ENCODE peak calls at places on chromosomes 11 and 22, in four cellular contexts. I is tibial nerve, F is NB4, N is lower leg skin. A is an unnamed sample.

GRCh38 chr11:64441127-64441526 is 82.2 kb downstream of the RPS6KA4 start:
- DNase-seq in I (no peak), F (no peak), N (no peak), A (no peak)

GRCh38 chr11:1978865-1979473 is 18.7 kb downstream of the H19 start:
- DNase-seq in I (no peak), F (no peak), N (peak), A (no peak)

GRCh38 chr22:42892156-42892555 is 35.1 kb upstream of the ARFGAP3 start:
- DNase-seq in I (no peak), F (no peak), N (no peak), A (no peak)

GRCh38 chr11:117921456-117921855 is 7.7 kb downstream of the TMPRSS13 start:
- DNase-seq in I (no peak), F (no peak), N (no peak), A (no peak)

GRCh38 chr11:90639687-90640086 is 416.8 kb upstream of the CHORDC1 start:
- DNase-seq in I (no peak), F (no peak), N (no peak), A (no peak)

GRCh38 chr11:103988595-103988969 is 47.9 kb upstream of the DDI1 start:
- DNase-seq in I (no peak), F (no peak), N (no peak), A (no peak)

GRCh38 chr11:83583953-83584352 is 297.8 kb upstream of the CCDC90B start:
- DNase-seq in I (no peak), F (no peak), N (no peak), A (no peak)

GRCh38 chr11:35165416-35166368 is 26.7 kb downstream of the CD44 start:
- DNase-seq in I (no peak), F (peak), N (no peak), A (no peak)

GRCh38 chr11:128467610-128468041 is 119.7 kb downstream of the ETS1 start:
- DNase-seq in I (peak), F (no peak), N (peak), A (no peak)

GRCh38 chr11:125062931-125063428 is at the start of gene SLC37A2:
- DNase-seq in I (peak), F (peak), N (peak), A (no peak)
- TF ChIP-seq CTCF in I (peak), F (no peak), N (no peak), A (no peak)

GRCh38 chr11:45590743-45591142 is 74.7 kb downstream of the CHST1 start:
- DNase-seq in I (no peak), F (no peak), N (peak), A (no peak)
- TF ChIP-seq POLR2A in I (no peak), F (no peak), N (no peak), A (no peak)

GRCh38 chr22:26775394-26775793 is 118.0 kb downstream of the MIAT start:
- DNase-seq in I (no peak), F (no peak), N (no peak), A (no peak)
- H3K4me3 ChIP-seq in I (no peak), F (no peak), N (no peak), A (no peak)

DNA sequence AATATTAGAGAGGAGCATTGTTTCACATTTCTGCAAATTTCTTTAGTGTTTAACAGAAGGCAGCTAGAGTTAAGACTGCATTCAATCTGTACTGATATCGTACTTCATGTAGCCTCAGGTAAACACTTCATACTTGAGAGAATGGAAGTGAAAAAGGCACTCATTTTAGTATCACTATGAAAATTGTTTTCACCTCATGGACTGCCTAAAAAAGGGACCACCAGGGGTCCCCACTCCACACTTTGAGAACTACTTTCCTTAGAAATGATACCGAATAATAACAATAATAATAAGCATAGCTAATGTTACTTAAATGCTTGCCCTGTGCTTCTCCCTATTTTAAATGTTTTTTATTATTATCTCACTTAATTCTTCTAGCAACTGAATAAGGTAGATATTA is 95.1 kb downstream of the BLID start:
- DNase-seq in I (no peak), F (no peak), N (no peak), A (no peak)
- TF ChIP-seq CTCF in I (peak), F (peak), N (no peak), A (no peak)

DNA sequence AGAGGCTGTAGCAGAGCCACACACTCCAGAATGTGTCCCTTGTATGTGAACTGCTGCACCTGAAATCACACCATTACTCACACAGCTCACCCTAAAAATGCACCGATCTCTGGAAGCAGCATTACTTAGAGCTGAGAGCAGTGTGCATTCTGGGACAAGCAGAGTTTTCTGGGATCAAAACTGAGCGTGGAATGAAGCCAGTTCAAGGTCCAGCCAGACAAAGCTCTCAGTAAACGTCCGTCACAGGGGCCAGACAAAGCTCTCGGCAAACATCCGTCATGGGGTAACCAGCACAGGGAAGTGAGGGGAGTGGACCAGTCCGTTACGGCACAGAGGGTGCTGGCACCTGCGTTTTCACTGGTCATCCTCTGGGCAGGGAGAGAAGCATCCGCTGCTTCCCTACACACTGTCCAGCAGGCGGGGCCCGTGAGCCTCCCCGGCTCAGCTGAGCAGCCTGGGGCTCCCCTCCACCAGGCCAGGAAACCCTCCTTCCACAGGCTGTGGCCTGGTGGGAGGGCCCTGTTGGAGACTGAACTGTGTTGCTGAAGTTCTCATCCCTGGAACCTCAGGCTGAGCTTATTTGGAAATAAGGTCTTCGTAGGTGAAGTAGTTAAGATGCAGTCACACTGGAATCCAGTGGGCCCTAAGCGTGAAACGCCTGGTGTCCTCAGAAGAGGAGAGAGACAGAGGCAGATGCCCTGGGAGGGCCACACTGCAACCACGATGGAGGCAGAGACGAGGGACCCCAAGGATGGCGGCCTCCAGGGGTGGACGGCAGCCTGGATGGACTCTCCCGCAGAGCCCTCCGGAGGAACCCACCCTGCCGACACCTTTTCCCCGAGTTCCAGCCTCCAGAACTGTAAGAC is 883.9 kb downstream of the BRD1 start:
- DNase-seq in I (no peak), F (peak), N (peak), A (no peak)
- TF ChIP-seq POLR2A in I (no peak), F (no peak), N (no peak), A (no peak)

DNA sequence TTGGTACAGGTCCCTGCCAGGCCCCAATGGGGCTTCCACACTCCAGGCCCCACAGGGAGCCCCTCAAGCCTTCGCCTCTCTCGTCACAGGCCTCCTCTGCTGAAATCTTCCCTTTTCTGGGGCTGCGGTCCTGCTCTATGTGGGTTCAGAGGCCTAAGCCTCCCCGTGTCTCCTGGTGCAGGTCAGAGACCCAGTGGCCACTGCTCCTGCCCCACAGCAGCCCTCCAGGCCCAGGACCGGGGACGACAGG is 5.9 kb upstream of the IFITM3 start:
- DNase-seq in I (no peak), F (no peak), N (no peak), A (no peak)
- H3K4me3 ChIP-seq in I (no peak), F (no peak), N (no peak), A (peak)

DNA sequence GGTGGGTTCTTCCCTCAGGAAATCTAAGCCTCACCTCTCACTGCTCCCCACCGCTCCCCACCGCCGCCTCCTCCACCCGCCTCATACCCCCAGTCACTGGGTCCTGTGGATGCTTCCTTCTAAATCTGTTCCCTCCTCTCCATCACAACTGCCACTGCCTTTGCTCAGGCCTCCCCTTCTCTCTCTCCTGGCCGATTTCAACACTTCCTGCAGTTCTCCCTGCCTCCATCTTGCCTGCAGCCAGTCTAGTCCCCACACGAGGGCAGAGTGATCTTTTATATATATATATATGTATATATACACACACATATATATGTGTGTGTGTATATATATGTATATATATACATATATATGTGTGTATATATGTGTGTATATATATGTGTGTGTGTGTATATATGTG is 27.8 kb downstream of the CREB3L1 start:
- DNase-seq in I (no peak), F (peak), N (no peak), A (no peak)
- TF ChIP-seq CTCF in I (no peak), F (peak), N (no peak), A (no peak)